ENCODE peak calls at places on chromosome 2, in four cellular contexts. T, V, Z and Q are unnamed samples.

GRCh38 chr2:222949073-222949472 is 88.2 kb downstream of the ACSL3 start:
- DNase-seq in T (no peak), V (no peak), Z (no peak), Q (no peak)

GRCh38 chr2:173881466-173881865 is 83.7 kb downstream of the SP3 start:
- DNase-seq in T (no peak), V (no peak), Z (no peak), Q (no peak)

GRCh38 chr2:146982393-146982846 is 862.4 kb upstream of the ACVR2A start:
- DNase-seq in T (no peak), V (no peak), Z (no peak), Q (peak)

GRCh38 chr2:211457325-211457724 is 900.9 kb downstream of the CPS1 start:
- DNase-seq in T (no peak), V (no peak), Z (no peak), Q (no peak)

GRCh38 chr2:109239720-109240119 is 110.7 kb downstream of the SH3RF3 start:
- DNase-seq in T (no peak), V (no peak), Z (no peak), Q (no peak)

GRCh38 chr2:119389615-119390306 is 23.0 kb downstream of the DBI start:
- DNase-seq in T (peak), V (no peak), Z (no peak), Q (no peak)

GRCh38 chr2:168160897-168161296 is 86.5 kb downstream of the STK39 start:
- DNase-seq in T (no peak), V (no peak), Z (no peak), Q (no peak)

GRCh38 chr2:129165001-129165400 is 814.5 kb upstream of the RAB6C start:
- DNase-seq in T (no peak), V (no peak), Z (no peak), Q (no peak)

GRCh38 chr2:43075906-43076585 is 150.4 kb downstream of the ZFP36L2 start:
- DNase-seq in T (no peak), V (no peak), Z (no peak), Q (no peak)

GRCh38 chr2:189661957-189662321 is 680 bp downstream of the ASNSD1 start:
- DNase-seq in T (peak), V (no peak), Z (no peak), Q (no peak)

GRCh38 chr2:202911203-202911512 is 315 bp downstream of the WDR12 start:
- DNase-seq in T (no peak), V (no peak), Z (no peak), Q (no peak)

GRCh38 chr2:46170611-46171385 is 126.4 kb upstream of the EPAS1 start:
- DNase-seq in T (no peak), V (no peak), Z (no peak), Q (no peak)

GRCh38 chr2:189899101-189899500 is 114.9 kb downstream of the PMS1 start:
- DNase-seq in T (no peak), V (no peak), Z (no peak), Q (peak)

GRCh38 chr2:63044360-63045327 is 6.0 kb upstream of the OTX1 start:
- DNase-seq in T (no peak), V (no peak), Z (no peak), Q (no peak)

GRCh38 chr2:134988994-134989605 is 58.1 kb downstream of the MAP3K19 start:
- DNase-seq in T (no peak), V (no peak), Z (no peak), Q (no peak)

GRCh38 chr2:150211164-150211631 is 276.3 kb downstream of the RND3 start:
- DNase-seq in T (no peak), V (no peak), Z (no peak), Q (no peak)